ENCODE peak calls at places on chromosomes 1 and 21, in six cellular contexts. One of them, this sample, is unnamed. For H3K27me3, the result is how much of the 10 kb centered on the place peaks cover.

GRCh38 chr21:33993286-33994231 is 78.0 kb upstream of the ATP5PO start:
- DNase-seq in fibroblast of lung: no peak
- DNase-seq in aorta: no peak
- DNase-seq in prostate gland: no peak
- DNase-seq in adrenal gland: no peak
- DNase-seq in endodermal cell: no peak
- DNase-seq in this sample: no peak

GRCh38 chr1:185314416-185314815 is 2.6 kb downstream of the IVNS1ABP start:
- DNase-seq in fibroblast of lung: no peak
- DNase-seq in endodermal cell: no peak
- DNase-seq in adrenal gland: no peak
- DNase-seq in aorta: no peak
- DNase-seq in prostate gland: no peak
- DNase-seq in this sample: no peak

GRCh38 chr1:108830119-108831008 is 26.5 kb downstream of the AKNAD1 start:
- DNase-seq in prostate gland: peak
- DNase-seq in endodermal cell: no peak
- DNase-seq in adrenal gland: peak
- DNase-seq in aorta: peak
- DNase-seq in fibroblast of lung: peak
- DNase-seq in this sample: no peak

GRCh38 chr1:183699643-183700160 is 46.6 kb upstream of the APOBEC4 start:
- DNase-seq in fibroblast of lung: no peak
- DNase-seq in adrenal gland: no peak
- DNase-seq in prostate gland: peak
- DNase-seq in aorta: no peak
- DNase-seq in endodermal cell: no peak
- DNase-seq in this sample: no peak

GRCh38 chr1:103220503-103221095 is 112.3 kb upstream of the COL11A1 start:
- DNase-seq in fibroblast of lung: peak
- DNase-seq in endodermal cell: no peak
- DNase-seq in adrenal gland: no peak
- DNase-seq in prostate gland: no peak
- DNase-seq in aorta: no peak
- DNase-seq in this sample: no peak

GRCh38 chr1:85467929-85468540 is 3.1 kb upstream of the DDAH1 start:
- DNase-seq in endodermal cell: no peak
- DNase-seq in prostate gland: no peak
- DNase-seq in adrenal gland: no peak
- DNase-seq in aorta: no peak
- DNase-seq in fibroblast of lung: no peak
- DNase-seq in this sample: no peak

GRCh38 chr1:219066631-219067349 is 106.9 kb upstream of the LYPLAL1 start:
- DNase-seq in fibroblast of lung: peak
- DNase-seq in aorta: no peak
- DNase-seq in prostate gland: no peak
- DNase-seq in endodermal cell: no peak
- DNase-seq in adrenal gland: no peak
- DNase-seq in this sample: no peak

GRCh38 chr1:27912429-27912828 is 22.4 kb upstream of the SMPDL3B start:
- DNase-seq in adrenal gland: no peak
- DNase-seq in fibroblast of lung: no peak
- DNase-seq in endodermal cell: no peak
- DNase-seq in prostate gland: no peak
- DNase-seq in aorta: no peak
- DNase-seq in this sample: no peak

GRCh38 chr1:67436511-67437057 is 6.4 kb upstream of the SERBP1 start:
- DNase-seq in prostate gland: no peak
- DNase-seq in fibroblast of lung: no peak
- DNase-seq in aorta: no peak
- DNase-seq in endodermal cell: no peak
- DNase-seq in adrenal gland: no peak
- DNase-seq in this sample: no peak

GRCh38 chr1:12468323-12468722 is 149.7 kb downstream of the DHRS3 start:
- DNase-seq in endodermal cell: no peak
- DNase-seq in prostate gland: no peak
- DNase-seq in fibroblast of lung: no peak
- DNase-seq in aorta: no peak
- DNase-seq in adrenal gland: no peak
- DNase-seq in this sample: no peak

GRCh38 chr1:74531807-74532206 is 19.4 kb upstream of the LRRC53 start:
- DNase-seq in adrenal gland: no peak
- DNase-seq in endodermal cell: no peak
- DNase-seq in fibroblast of lung: no peak
- DNase-seq in aorta: no peak
- DNase-seq in prostate gland: no peak
- DNase-seq in this sample: no peak

GRCh38 chr1:195799016-195799415 is 809.2 kb downstream of the KCNT2 start:
- DNase-seq in adrenal gland: no peak
- DNase-seq in endodermal cell: peak
- DNase-seq in prostate gland: no peak
- DNase-seq in fibroblast of lung: no peak
- DNase-seq in aorta: no peak
- DNase-seq in this sample: no peak

GRCh38 chr1:27341525-27342252 is at the start of gene SYTL1:
- DNase-seq in endodermal cell: peak
- DNase-seq in aorta: no peak
- DNase-seq in prostate gland: peak
- DNase-seq in adrenal gland: no peak
- DNase-seq in fibroblast of lung: peak
- DNase-seq in this sample: peak

GRCh38 chr1:227449727-227450420 is 113.5 kb upstream of the ZNF678 start:
- DNase-seq in fibroblast of lung: peak
- DNase-seq in prostate gland: no peak
- DNase-seq in adrenal gland: no peak
- DNase-seq in endodermal cell: no peak
- DNase-seq in aorta: no peak
- DNase-seq in this sample: no peak

GRCh38 chr21:44874240-44874496 is 678 bp upstream of the PTTG1IP start:
- DNase-seq in aorta: no peak
- DNase-seq in adrenal gland: no peak
- DNase-seq in endodermal cell: no peak
- DNase-seq in fibroblast of lung: no peak
- DNase-seq in prostate gland: no peak
- DNase-seq in this sample: no peak
- H3K4me3 ChIP-seq in aorta: peak
- H3K4me3 ChIP-seq in adrenal gland: no peak
- H3K4me3 ChIP-seq in endodermal cell: peak
- H3K4me3 ChIP-seq in fibroblast of lung: peak
- H3K4me3 ChIP-seq in prostate gland: peak
- H3K4me3 ChIP-seq in this sample: peak

GRCh38 chr1:22363403-22364325 is 88.0 kb upstream of the ZBTB40 start:
- DNase-seq in adrenal gland: no peak
- DNase-seq in aorta: no peak
- DNase-seq in endodermal cell: no peak
- DNase-seq in prostate gland: no peak
- DNase-seq in fibroblast of lung: no peak
- DNase-seq in this sample: no peak

GRCh38 chr1:22362626-22363402 is 88.8 kb upstream of the ZBTB40 start:
- DNase-seq in aorta: no peak
- DNase-seq in fibroblast of lung: no peak
- DNase-seq in prostate gland: no peak
- DNase-seq in endodermal cell: no peak
- DNase-seq in adrenal gland: no peak
- DNase-seq in this sample: no peak

GRCh38 chr1:22364764-22365163 is 86.9 kb upstream of the ZBTB40 start:
- DNase-seq in fibroblast of lung: no peak
- DNase-seq in prostate gland: no peak
- DNase-seq in endodermal cell: peak
- DNase-seq in aorta: no peak
- DNase-seq in adrenal gland: no peak
- DNase-seq in this sample: peak

GRCh38 chr1:22365331-22366295 is 86.0 kb upstream of the ZBTB40 start:
- DNase-seq in fibroblast of lung: no peak
- DNase-seq in aorta: no peak
- DNase-seq in endodermal cell: no peak
- DNase-seq in adrenal gland: no peak
- DNase-seq in prostate gland: no peak
- DNase-seq in this sample: no peak

DNA sequence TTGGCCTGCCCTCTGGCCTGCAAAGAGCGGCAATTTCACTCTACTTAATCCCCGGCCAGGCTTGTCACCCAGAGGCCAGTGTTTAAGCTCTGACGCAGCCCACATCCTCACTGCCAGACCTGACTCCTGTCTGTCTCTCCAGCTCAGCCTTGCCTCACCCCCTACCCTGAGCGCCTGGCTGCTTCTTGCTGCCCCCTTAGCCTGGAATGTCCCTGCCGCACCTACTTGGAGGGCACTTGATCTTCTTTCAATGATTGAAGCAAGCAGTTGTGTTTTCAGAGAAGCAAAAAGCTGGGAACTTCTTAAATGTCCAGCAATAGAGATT is 87.4 kb upstream of the ZBTB40 start:
- DNase-seq in fibroblast of lung: no peak
- DNase-seq in aorta: no peak
- DNase-seq in endodermal cell: no peak
- DNase-seq in adrenal gland: no peak
- DNase-seq in prostate gland: no peak
- DNase-seq in this sample: no peak
- H3K27me3 ChIP-seq in fibroblast of lung: under half
- H3K27me3 ChIP-seq in aorta: under half
- H3K27me3 ChIP-seq in endodermal cell: under half
- H3K27me3 ChIP-seq in adrenal gland: under half
- H3K27me3 ChIP-seq in prostate gland: under half
- H3K27me3 ChIP-seq in this sample: under half

GRCh38 chr1:159781992-159782391 is 1.2 kb downstream of the DUSP23 start:
- DNase-seq in adrenal gland: no peak
- DNase-seq in aorta: no peak
- DNase-seq in endodermal cell: no peak
- DNase-seq in prostate gland: no peak
- DNase-seq in fibroblast of lung: no peak
- DNase-seq in this sample: no peak
- H3K4me3 ChIP-seq in adrenal gland: no peak
- H3K4me3 ChIP-seq in aorta: no peak
- H3K4me3 ChIP-seq in endodermal cell: no peak
- H3K4me3 ChIP-seq in prostate gland: no peak
- H3K4me3 ChIP-seq in fibroblast of lung: no peak
- H3K4me3 ChIP-seq in this sample: no peak

GRCh38 chr1:116191294-116191693 is 80.1 kb downstream of the MAB21L3 start:
- DNase-seq in aorta: no peak
- DNase-seq in adrenal gland: no peak
- DNase-seq in prostate gland: no peak
- DNase-seq in fibroblast of lung: no peak
- DNase-seq in endodermal cell: no peak
- DNase-seq in this sample: no peak
- H3K27me3 ChIP-seq in aorta: under half
- H3K27me3 ChIP-seq in adrenal gland: under half
- H3K27me3 ChIP-seq in prostate gland: under half
- H3K27me3 ChIP-seq in fibroblast of lung: under half
- H3K27me3 ChIP-seq in endodermal cell: under half
- H3K27me3 ChIP-seq in this sample: under half

GRCh38 chr1:229196404-229197224 is 74.3 kb upstream of the RAB4A start:
- DNase-seq in adrenal gland: no peak
- DNase-seq in endodermal cell: no peak
- DNase-seq in aorta: no peak
- DNase-seq in fibroblast of lung: no peak
- DNase-seq in prostate gland: no peak
- DNase-seq in this sample: no peak

GRCh38 chr1:229203030-229203751 is 67.7 kb upstream of the RAB4A start:
- DNase-seq in fibroblast of lung: peak
- DNase-seq in prostate gland: no peak
- DNase-seq in endodermal cell: peak
- DNase-seq in aorta: no peak
- DNase-seq in adrenal gland: no peak
- DNase-seq in this sample: peak

GRCh38 chr1:229197225-229197677 is 73.7 kb upstream of the RAB4A start:
- DNase-seq in aorta: no peak
- DNase-seq in prostate gland: no peak
- DNase-seq in adrenal gland: no peak
- DNase-seq in fibroblast of lung: no peak
- DNase-seq in endodermal cell: no peak
- DNase-seq in this sample: no peak

GRCh38 chr1:229199261-229199850 is 71.6 kb upstream of the RAB4A start:
- DNase-seq in adrenal gland: no peak
- DNase-seq in fibroblast of lung: no peak
- DNase-seq in endodermal cell: no peak
- DNase-seq in aorta: no peak
- DNase-seq in prostate gland: peak
- DNase-seq in this sample: peak

DNA sequence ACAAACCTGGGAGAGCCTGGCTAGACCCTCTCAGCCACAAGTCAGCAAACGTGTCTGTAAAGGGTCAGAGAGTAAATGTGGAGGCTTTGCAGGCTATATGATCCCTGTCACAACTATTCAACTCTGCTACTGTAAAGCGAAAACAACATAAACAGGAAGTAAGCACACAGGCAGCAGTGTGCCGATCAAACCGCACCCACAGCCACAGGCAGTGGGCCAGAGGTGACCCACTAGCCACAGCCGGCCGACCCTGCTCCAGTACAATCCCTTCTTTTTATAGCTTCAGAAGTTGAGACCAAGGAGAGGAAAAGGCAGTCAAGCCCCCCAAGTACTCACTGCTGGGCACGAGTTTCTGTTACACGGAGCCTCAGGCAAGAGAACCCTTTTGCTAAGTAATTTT is 71.0 kb upstream of the RAB4A start:
- DNase-seq in aorta: no peak
- DNase-seq in adrenal gland: no peak
- DNase-seq in endodermal cell: no peak
- DNase-seq in fibroblast of lung: peak
- DNase-seq in prostate gland: no peak
- DNase-seq in this sample: no peak
- H3K4me3 ChIP-seq in aorta: no peak
- H3K4me3 ChIP-seq in adrenal gland: no peak
- H3K4me3 ChIP-seq in endodermal cell: no peak
- H3K4me3 ChIP-seq in fibroblast of lung: no peak
- H3K4me3 ChIP-seq in prostate gland: no peak
- H3K4me3 ChIP-seq in this sample: no peak

GRCh38 chr1:152227310-152227928 is 3.4 kb upstream of the HRNR start:
- DNase-seq in aorta: no peak
- DNase-seq in prostate gland: no peak
- DNase-seq in adrenal gland: no peak
- DNase-seq in endodermal cell: no peak
- DNase-seq in fibroblast of lung: peak
- DNase-seq in this sample: no peak

GRCh38 chr1:152228831-152229230 is 4.8 kb upstream of the HRNR start:
- DNase-seq in endodermal cell: no peak
- DNase-seq in aorta: no peak
- DNase-seq in fibroblast of lung: no peak
- DNase-seq in prostate gland: no peak
- DNase-seq in adrenal gland: no peak
- DNase-seq in this sample: no peak

GRCh38 chr1:152224093-152224492 is at the start of gene HRNR:
- DNase-seq in prostate gland: no peak
- DNase-seq in fibroblast of lung: no peak
- DNase-seq in endodermal cell: no peak
- DNase-seq in aorta: no peak
- DNase-seq in adrenal gland: no peak
- DNase-seq in this sample: no peak

GRCh38 chr1:152220166-152221163 is 3.5 kb downstream of the HRNR start:
- DNase-seq in endodermal cell: no peak
- DNase-seq in adrenal gland: no peak
- DNase-seq in fibroblast of lung: no peak
- DNase-seq in prostate gland: no peak
- DNase-seq in aorta: peak
- DNase-seq in this sample: no peak

GRCh38 chr1:152225678-152226077 is 1.7 kb upstream of the HRNR start:
- DNase-seq in prostate gland: no peak
- DNase-seq in aorta: no peak
- DNase-seq in endodermal cell: no peak
- DNase-seq in fibroblast of lung: no peak
- DNase-seq in adrenal gland: no peak
- DNase-seq in this sample: no peak
- H3K27me3 ChIP-seq in prostate gland: under half
- H3K27me3 ChIP-seq in aorta: under half
- H3K27me3 ChIP-seq in endodermal cell: under half
- H3K27me3 ChIP-seq in fibroblast of lung: under half
- H3K27me3 ChIP-seq in adrenal gland: under half
- H3K27me3 ChIP-seq in this sample: under half